ENCODE peak calls at places on chromosomes 6 and 20, in eight cellular contexts. F, K, A, C, H, P, X and V are unnamed samples.

GRCh38 chr6:128742900-128743299 is 140.0 kb upstream of the LAMA2 start:
- DNase-seq in F (peak; percentile 18), K (no peak), A (no peak), C (no peak), H (no peak), P (no peak), X (no peak), V (no peak)

GRCh38 chr20:12433724-12434123 is 516.0 kb downstream of the BTBD3 start:
- DNase-seq in F (no peak), K (no peak), A (no peak), C (no peak), H (no peak), P (no peak), X (no peak), V (no peak)

GRCh38 chr20:48903705-48904104 is 17.8 kb upstream of the ARFGEF2 start:
- DNase-seq in F (no peak), K (no peak), A (no peak), C (no peak), H (no peak), P (no peak), X (no peak), V (no peak)

GRCh38 chr20:1391640-1392442 is 1.0 kb downstream of the FKBP1A start:
- DNase-seq in F (peak; percentile 64), K (peak; percentile 82), A (no peak), C (peak; percentile 30), H (peak; percentile 37), P (no peak), X (no peak), V (no peak)

GRCh38 chr20:32461836-32462600 is 103.9 kb downstream of the ASXL1 start:
- DNase-seq in F (no peak), K (no peak), A (no peak), C (no peak), H (no peak), P (no peak), X (no peak), V (no peak)

GRCh38 chr6:31657406-31658157 is 1.9 kb downstream of the APOM start:
- DNase-seq in F (no peak), K (no peak), A (no peak), C (no peak), H (no peak), P (no peak), X (no peak), V (no peak)

GRCh38 chr6:156474507-156475120 is 302.6 kb upstream of the ARID1B start:
- DNase-seq in F (no peak), K (no peak), A (no peak), C (no peak), H (no peak), P (no peak), X (no peak), V (no peak)

GRCh38 chr6:167151648-167152047 is 6.1 kb downstream of the GPR31 start:
- DNase-seq in F (no peak), K (no peak), A (no peak), C (no peak), H (no peak), P (no peak), X (no peak), V (no peak)

GRCh38 chr20:37480915-37481314 is 40.1 kb upstream of the NNAT start:
- DNase-seq in F (no peak), K (no peak), A (no peak), C (no peak), H (no peak), P (no peak), X (no peak), V (peak; percentile 6)

GRCh38 chr20:37686762-37687477 is 6.9 kb upstream of the CTNNBL1 start:
- DNase-seq in F (no peak), K (no peak), A (no peak), C (peak; percentile 28), H (peak; percentile 62), P (no peak), X (no peak), V (no peak)

GRCh38 chr20:37737806-37738442 is 44.1 kb downstream of the CTNNBL1 start:
- DNase-seq in F (no peak), K (peak; percentile 31), A (peak; percentile 16), C (no peak), H (no peak), P (no peak), X (no peak), V (no peak)

GRCh38 chr6:6556162-6556737 is 32.3 kb upstream of the LY86 start:
- DNase-seq in F (no peak), K (peak; percentile 5), A (no peak), C (no peak), H (no peak), P (no peak), X (no peak), V (peak; percentile 2)

GRCh38 chr6:3913077-3913957 is 64.1 kb downstream of the FAM50B start:
- DNase-seq in F (no peak), K (peak; percentile 99), A (peak; percentile 92), C (peak; percentile 99), H (peak; percentile 99), P (peak; percentile 96), X (no peak), V (peak; percentile 98)

GRCh38 chr6:96826865-96827264 is 10.4 kb downstream of the GPR63 start:
- DNase-seq in F (no peak), K (no peak), A (no peak), C (no peak), H (no peak), P (no peak), X (no peak), V (no peak)

GRCh38 chr6:46305833-46306232 is 135.1 kb upstream of the ENPP5 start:
- DNase-seq in F (no peak), K (no peak), A (no peak), C (no peak), H (no peak), P (no peak), X (no peak), V (no peak)

GRCh38 chr6:154206984-154207383 is 149.6 kb downstream of the IPCEF1 start:
- DNase-seq in F (no peak), K (no peak), A (no peak), C (no peak), H (no peak), P (no peak), X (no peak), V (no peak)

GRCh38 chr6:129494586-129494985 is 215.4 kb downstream of the ARHGAP18 start:
- DNase-seq in F (no peak), K (no peak), A (no peak), C (no peak), H (no peak), P (no peak), X (no peak), V (no peak)

GRCh38 chr6:41451515-41452163 is 94.5 kb upstream of the FOXP4 start:
- DNase-seq in F (no peak), K (no peak), A (peak; percentile 65), C (no peak), H (peak; percentile 23), P (no peak), X (no peak), V (peak; percentile 75)

GRCh38 chr6:41449399-41450245 is 96.6 kb upstream of the FOXP4 start:
- DNase-seq in F (no peak), K (no peak), A (no peak), C (no peak), H (no peak), P (no peak), X (no peak), V (peak; percentile 60)

GRCh38 chr6:41450581-41450980 is 95.6 kb upstream of the FOXP4 start:
- DNase-seq in F (no peak), K (no peak), A (no peak), C (no peak), H (no peak), P (no peak), X (no peak), V (no peak)

GRCh38 chr6:41452763-41453162 is 93.4 kb upstream of the FOXP4 start:
- DNase-seq in F (no peak), K (no peak), A (no peak), C (no peak), H (no peak), P (no peak), X (no peak), V (no peak)

GRCh38 chr6:41451039-41451438 is 95.1 kb upstream of the FOXP4 start:
- DNase-seq in F (peak; percentile 68), K (no peak), A (no peak), C (no peak), H (no peak), P (no peak), X (no peak), V (no peak)
- TF ChIP-seq CTCF in F (peak; percentile 59), K (no peak), A (peak; percentile 30), C (no peak), H (peak; percentile 6), P (no peak), X (no peak), V (no peak)

GRCh38 chr6:89433637-89434499 is 916 bp downstream of the ANKRD6 start:
- DNase-seq in F (peak; percentile 66), K (no peak), A (peak; percentile 10), C (no peak), H (no peak), P (no peak), X (peak; percentile 17), V (no peak)
- H3K4me3 ChIP-seq in F (peak overlapping the region; percentile 81), K (peak overlapping the region; percentile 60), A (peak overlapping the region; percentile 65), C (peak overlapping the region; percentile 57), H (peak overlapping the region; percentile 60), P (peak overlapping the region; percentile 43), X (peak overlapping the region; percentile 42), V (peak overlapping the region; percentile 23)

DNA sequence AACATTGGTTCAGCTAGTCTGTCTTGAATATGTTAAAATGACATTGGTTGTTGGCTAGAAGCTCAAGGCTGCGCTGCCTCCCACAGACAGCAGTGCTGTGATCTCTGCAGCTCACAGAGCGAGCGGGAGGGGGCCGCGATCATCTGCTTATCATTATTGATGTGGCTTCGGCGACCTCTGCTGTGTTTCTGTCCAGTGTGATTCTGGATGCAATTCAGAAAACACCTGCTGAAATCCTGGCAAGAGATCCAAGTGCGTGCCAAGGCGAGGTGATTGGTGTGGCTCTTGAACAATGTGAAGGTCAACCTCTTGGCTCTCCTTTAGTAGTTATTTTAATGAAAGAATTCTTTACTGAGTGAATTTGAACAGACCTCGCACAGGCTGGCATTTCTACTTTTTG is 142.3 kb upstream of the SASH1 start:
- DNase-seq in F (peak; percentile 24), K (no peak), A (no peak), C (no peak), H (no peak), P (no peak), X (no peak), V (no peak)
- TF ChIP-seq CTCF in F (peak; percentile 15), K (no peak), A (peak; percentile 5), C (no peak), H (no peak), P (no peak), X (no peak), V (no peak)

DNA sequence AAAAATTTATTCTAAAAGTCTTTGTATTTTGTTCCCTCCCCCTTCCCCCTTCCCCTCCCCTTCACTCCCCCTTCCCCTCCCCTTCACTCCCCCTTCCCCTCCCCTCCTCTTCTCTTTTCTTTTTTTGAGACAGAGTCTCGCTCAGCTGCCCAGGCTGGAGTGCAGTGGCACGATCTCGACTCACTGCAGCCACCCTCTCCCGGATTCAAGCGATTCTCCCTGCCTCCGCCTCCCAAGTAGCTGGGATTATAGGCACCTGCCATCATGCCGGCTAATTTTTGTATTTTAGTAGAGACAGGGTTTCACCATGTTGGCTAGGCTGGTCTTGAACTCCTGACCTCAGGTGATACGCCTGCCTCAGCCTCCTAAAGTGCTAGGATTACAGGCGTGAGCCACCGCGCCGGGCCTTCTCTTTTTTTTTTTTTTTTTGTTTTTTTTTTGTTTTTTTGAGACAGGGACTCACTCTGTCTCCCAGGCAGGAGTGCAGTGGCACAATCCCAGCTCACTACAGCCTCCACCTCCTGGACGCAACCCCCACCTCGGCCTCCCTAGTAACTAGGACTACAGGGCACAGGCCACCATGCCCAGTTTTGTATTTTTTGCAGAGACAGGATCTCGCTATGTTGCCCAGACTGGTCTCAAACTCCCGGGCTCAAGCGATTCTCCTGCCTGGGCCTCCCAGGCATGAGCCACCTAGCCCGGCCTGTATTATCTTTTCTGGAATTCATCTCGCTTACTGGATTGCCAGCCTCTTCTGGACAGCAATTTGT is 1.1 kb upstream of the AFG1L start:
- DNase-seq in F (no peak), K (no peak), A (no peak), C (no peak), H (no peak), P (no peak), X (no peak), V (no peak)
- H3K4me3 ChIP-seq in F (peak overlapping the region; percentile 92), K (no peak overlapping the region), A (peak overlapping the region; percentile 62), C (peak overlapping the region; percentile 97), H (no peak overlapping the region), P (no peak overlapping the region), X (peak overlapping the region; percentile 94), V (no peak overlapping the region)